ENCODE peak calls at places on chromosomes 16 and 17, in four cellular contexts. G is colonic mucosa; F is CD8-positive, alpha-beta T cell; B is mammary epithelial cell. J is an unnamed sample.

GRCh38 chr17:33862772-33863602 is 392.1 kb upstream of the CCL2 start:
- DNase-seq in G (no peak), F (no peak), B (no peak), J (no peak)

GRCh38 chr17:78117027-78117981 is 11.3 kb downstream of the TMC6 start:
- DNase-seq in B (no peak), F (no peak), G (no peak), J (peak; percentile 76)

GRCh38 chr16:31335431-31335830 is 19.5 kb upstream of the ITGAX start:
- DNase-seq in G (no peak), B (no peak), F (no peak), J (no peak)

GRCh38 chr17:43905985-43906852 is 1.1 kb downstream of the MPP2 start:
- DNase-seq in G (peak; percentile 58), F (no peak), B (no peak), J (peak; percentile 93)

GRCh38 chr17:44981221-44981968 is 13.3 kb upstream of the C1QL1 start:
- DNase-seq in G (no peak), F (no peak), B (peak; percentile 53), J (no peak)

GRCh38 chr17:75168998-75169397 is 13.8 kb downstream of the SUMO2 start:
- DNase-seq in B (no peak), F (no peak), G (no peak), J (no peak)

GRCh38 chr16:239948-240277 is 5.3 kb downstream of the FAM234A start:
- DNase-seq in B (no peak), F (no peak), G (no peak), J (peak; percentile 54)

GRCh38 chr16:47644166-47644565 is 183.0 kb downstream of the PHKB start:
- DNase-seq in G (no peak), F (no peak), B (peak; percentile 60), J (no peak)

GRCh38 chr16:81486555-81487061 is 42.0 kb downstream of the CMIP start:
- DNase-seq in G (peak; percentile 45), B (no peak), F (no peak), J (no peak)

DNA sequence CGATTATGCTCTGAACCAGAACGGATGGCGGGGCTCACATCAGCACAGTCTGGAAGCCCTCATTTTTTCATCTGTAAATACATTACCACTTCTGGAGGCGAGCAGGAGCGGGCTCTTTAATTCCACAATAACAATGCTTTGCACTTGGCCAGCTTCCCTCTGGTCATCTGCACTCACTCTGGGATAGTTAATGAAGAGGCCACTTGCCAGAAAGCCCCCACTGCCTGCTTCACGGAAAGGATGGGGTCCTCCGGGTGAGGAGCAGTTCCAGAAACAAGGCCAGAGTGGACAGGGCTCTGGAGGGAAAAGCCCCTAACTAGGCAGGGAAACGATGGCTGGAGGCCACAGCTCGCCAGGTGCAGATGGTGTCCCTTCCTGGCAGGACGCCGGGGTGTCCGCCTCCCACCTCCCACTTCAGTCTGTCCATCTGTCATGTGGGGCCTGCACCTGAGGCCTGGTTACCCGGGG is 13.1 kb upstream of the BCAR1 start:
- DNase-seq in B (no peak), F (no peak), G (no peak), J (no peak)
- H3K4me3 ChIP-seq in B (peak overlapping the region; percentile 57), F (no peak overlapping the region), G (peak overlapping the region; percentile 92), J (peak overlapping the region; percentile 95)

GRCh38 chr17:55273579-55274370 is 9.0 kb downstream of the HLF start:
- DNase-seq in F (no peak), G (no peak), B (peak; percentile 68), J (no peak)

GRCh38 chr17:55271223-55271571 is 6.4 kb downstream of the HLF start:
- DNase-seq in B (no peak), F (no peak), G (no peak), J (no peak)

GRCh38 chr17:55272711-55273578 is 8.2 kb downstream of the HLF start:
- DNase-seq in F (no peak), B (no peak), G (no peak), J (no peak)

GRCh38 chr17:55269894-55270293 is 5.1 kb downstream of the HLF start:
- DNase-seq in B (no peak), F (no peak), G (no peak), J (no peak)

GRCh38 chr17:55271958-55272710 is 7.4 kb downstream of the HLF start:
- DNase-seq in G (no peak), B (no peak), F (no peak), J (no peak)
- H3K27ac ChIP-seq in G (no peak overlapping the region), B (no peak overlapping the region), F (no peak overlapping the region), J (peak overlapping the region; percentile 79)

GRCh38 chr17:35245196-35245486 is 2.3 kb downstream of the SLFN5 start:
- DNase-seq in F (no peak), B (peak; percentile 92), G (no peak), J (no peak)

GRCh38 chr17:35243459-35244204 is 760 bp downstream of the SLFN5 start:
- DNase-seq in G (peak; percentile 34), B (peak; percentile 68), F (peak; percentile 22), J (no peak)

GRCh38 chr17:35242805-35243458 is at the start of gene SLFN5:
- DNase-seq in F (peak; percentile 87), G (peak; percentile 96), B (peak; percentile 91), J (peak; percentile 96)

GRCh38 chr17:35242158-35242804 is 591 bp upstream of the SLFN5 start:
- DNase-seq in B (peak; percentile 93), G (peak; percentile 73), F (peak; percentile 70), J (no peak)

DNA sequence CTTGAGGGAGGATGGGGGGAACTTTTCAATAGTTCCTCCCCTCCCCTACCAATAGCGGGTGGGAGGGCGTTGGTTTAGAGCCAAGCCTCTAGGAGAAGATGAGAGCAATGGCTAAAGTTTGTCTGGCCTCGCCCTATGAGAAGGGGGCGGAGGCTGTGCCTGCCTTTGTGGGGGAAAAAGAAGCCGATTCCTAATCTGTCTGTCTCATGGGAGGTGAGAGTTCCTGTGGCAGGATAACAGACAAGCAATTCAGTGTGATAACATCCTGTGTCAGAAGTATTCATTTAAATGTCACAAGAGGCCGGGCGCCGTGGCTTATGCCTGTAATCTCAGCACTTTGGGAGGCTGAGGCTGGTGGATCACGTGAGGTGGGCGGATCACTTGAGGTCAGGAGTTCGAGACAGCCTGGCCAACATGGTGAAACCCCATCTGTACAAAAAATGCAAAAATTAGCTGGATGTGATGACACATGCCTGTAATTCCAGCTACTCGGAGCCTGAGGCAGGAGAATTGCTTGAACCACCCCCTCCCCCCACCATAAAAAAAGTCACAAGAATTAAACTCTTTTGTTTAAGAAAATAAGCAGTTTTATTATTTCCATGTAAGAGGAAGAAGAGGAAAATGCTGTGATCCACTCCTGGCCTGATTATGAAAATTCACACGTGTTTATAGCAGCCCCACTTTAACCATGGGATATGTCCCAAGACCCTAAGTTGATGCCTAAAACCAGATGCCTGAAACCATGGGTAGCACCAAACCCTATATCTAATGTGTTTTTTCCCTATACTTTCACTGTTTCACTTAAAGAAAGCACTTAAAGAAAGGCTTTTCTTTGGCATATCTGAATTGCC is 1.7 kb downstream of the SLFN5 start:
- DNase-seq in F (peak; percentile 74), B (peak; percentile 91), G (peak; percentile 58), J (no peak)
- TF ChIP-seq CTCF in F (no peak), B (no peak), G (no peak), J (no peak)

DNA sequence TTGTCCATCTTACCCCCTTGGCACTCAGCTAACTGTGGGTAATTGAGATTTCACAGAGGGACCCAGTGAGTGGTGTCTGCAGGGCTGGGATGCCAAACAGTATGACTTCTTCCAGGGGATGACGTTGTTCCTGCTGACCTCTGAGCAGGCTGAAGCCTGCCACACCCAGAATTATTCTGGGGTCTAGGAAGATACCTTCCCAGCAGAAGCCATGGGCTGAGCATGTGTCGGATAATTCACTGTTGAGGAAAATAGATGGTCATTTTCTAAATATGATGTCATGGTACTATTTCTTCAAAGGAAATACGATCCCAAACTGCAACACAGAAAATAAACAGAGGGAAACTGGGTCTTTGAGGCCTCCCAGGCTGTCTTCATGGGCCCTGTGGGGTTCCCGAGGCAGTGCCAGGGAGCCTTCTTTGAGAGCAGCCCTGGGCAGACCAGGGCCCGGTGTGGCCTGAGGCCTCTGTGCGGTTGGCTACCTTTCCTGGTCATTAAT is 17.4 kb downstream of the WNT9B start:
- DNase-seq in F (no peak), G (no peak), B (no peak), J (no peak)
- H3K4me3 ChIP-seq in F (no peak overlapping the region), G (no peak overlapping the region), B (no peak overlapping the region), J (no peak overlapping the region)